ENCODE peak calls at places on chromosomes 2 and 18, in six cellular contexts. A is transverse colon, S is ovary, Y is stomach, B is upper lobe of left lung, P is A549. H is an unnamed sample.

GRCh38 chr2:109054865-109055264 is 65.8 kb upstream of the EDAR start:
- DNase-seq in A (no peak), P (no peak), Y (no peak), B (no peak), S (no peak), H (no peak)

GRCh38 chr2:47708801-47709499 is 74.0 kb upstream of the MSH6 start:
- DNase-seq in B (no peak), P (no peak), A (no peak), Y (no peak), S (no peak), H (no peak)

GRCh38 chr2:167857406-167857805 is 390.0 kb downstream of the STK39 start:
- DNase-seq in A (no peak), P (no peak), Y (no peak), B (no peak), S (no peak), H (no peak)

GRCh38 chr2:227545990-227546389 is 52.7 kb upstream of the SCYGR2 start:
- DNase-seq in B (peak), A (no peak), Y (no peak), P (peak), S (no peak), H (no peak)

GRCh38 chr2:46460991-46461715 is 18.2 kb upstream of the TMEM247 start:
- DNase-seq in A (peak), P (peak), S (peak), Y (peak), B (peak), H (peak)

GRCh38 chr18:32284284-32284683 is 94.4 kb downstream of the MEP1B start:
- DNase-seq in B (no peak), P (no peak), Y (no peak), S (no peak), A (no peak), H (no peak)

GRCh38 chr2:163794635-163795034 is 58.8 kb upstream of the FIGN start:
- DNase-seq in A (no peak), S (no peak), B (no peak), P (peak), Y (no peak), H (no peak)

GRCh38 chr2:97997774-97998392 is 2.1 kb upstream of the TMEM131 start:
- DNase-seq in Y (no peak), P (no peak), A (no peak), B (no peak), S (no peak), H (no peak)

GRCh38 chr2:65443509-65444200 is 11.3 kb upstream of the SPRED2 start:
- DNase-seq in A (no peak), S (no peak), P (no peak), Y (no peak), B (no peak), H (no peak)

GRCh38 chr2:100741880-100742814 is 77.8 kb upstream of the NPAS2 start:
- DNase-seq in Y (no peak), B (no peak), P (peak), S (peak), A (peak), H (peak)

GRCh38 chr2:209532321-209532720 is 108.5 kb downstream of the MAP2 start:
- DNase-seq in P (no peak), B (no peak), Y (no peak), A (no peak), S (no peak), H (no peak)

GRCh38 chr18:73835656-73836055 is 312.0 kb downstream of the FBXO15 start:
- DNase-seq in P (no peak), Y (no peak), S (no peak), B (no peak), A (no peak), H (no peak)

GRCh38 chr2:165777522-165778186 is 16.4 kb downstream of the GALNT3 start:
- DNase-seq in S (no peak), Y (no peak), B (no peak), A (no peak), P (no peak), H (no peak)

GRCh38 chr2:102145107-102145506 is 2.6 kb downstream of the IL1R1 start:
- DNase-seq in S (no peak), A (no peak), B (no peak), Y (no peak), P (no peak), H (no peak)

GRCh38 chr2:45852450-45853150 is 201.1 kb downstream of the PRKCE start:
- DNase-seq in P (no peak), Y (no peak), A (no peak), B (no peak), S (no peak), H (no peak)

GRCh38 chr2:28717339-28717758 is 34.3 kb upstream of the PPP1CB start:
- DNase-seq in S (no peak), A (peak), B (no peak), Y (no peak), P (peak), H (peak)

GRCh38 chr2:180781276-180781675 is 199.1 kb upstream of the UBE2E3 start:
- DNase-seq in B (no peak), P (no peak), Y (no peak), A (no peak), S (no peak), H (no peak)

GRCh38 chr18:13137041-13137938 is 81.3 kb upstream of the LDLRAD4 start:
- DNase-seq in B (peak), S (peak), A (peak), Y (peak), P (no peak), H (no peak)

GRCh38 chr2:216635701-216636541 is 2.7 kb downstream of the IGFBP2 start:
- DNase-seq in B (no peak), A (peak), S (peak), P (no peak), Y (peak), H (no peak)

GRCh38 chr18:49017813-49018552 is 67.2 kb upstream of the SMAD7 start:
- DNase-seq in S (no peak), B (no peak), Y (peak), P (no peak), A (peak), H (no peak)

GRCh38 chr18:28007841-28008240 is 169.1 kb downstream of the CDH2 start:
- DNase-seq in P (no peak), A (no peak), B (no peak), Y (no peak), S (no peak), H (no peak)

GRCh38 chr2:152284398-152284797 is 50.6 kb upstream of the FMNL2 start:
- DNase-seq in Y (no peak), S (no peak), P (no peak), B (no peak), A (no peak), H (no peak)

GRCh38 chr2:228446732-228447131 is 265.2 kb upstream of the SPHKAP start:
- DNase-seq in A (no peak), P (no peak), B (no peak), S (no peak), Y (no peak), H (no peak)

GRCh38 chr18:39660141-39660540 is 2094.5 kb upstream of the CELF4 start:
- DNase-seq in B (no peak), Y (no peak), A (no peak), S (no peak), P (no peak), H (no peak)

GRCh38 chr18:8615397-8616025 is 6.3 kb downstream of the RAB12 start:
- DNase-seq in A (peak), S (peak), B (no peak), Y (no peak), P (peak), H (no peak)
- H3K27ac ChIP-seq in A (peak), S (no peak), B (peak), Y (peak), P (peak), H (peak)

DNA sequence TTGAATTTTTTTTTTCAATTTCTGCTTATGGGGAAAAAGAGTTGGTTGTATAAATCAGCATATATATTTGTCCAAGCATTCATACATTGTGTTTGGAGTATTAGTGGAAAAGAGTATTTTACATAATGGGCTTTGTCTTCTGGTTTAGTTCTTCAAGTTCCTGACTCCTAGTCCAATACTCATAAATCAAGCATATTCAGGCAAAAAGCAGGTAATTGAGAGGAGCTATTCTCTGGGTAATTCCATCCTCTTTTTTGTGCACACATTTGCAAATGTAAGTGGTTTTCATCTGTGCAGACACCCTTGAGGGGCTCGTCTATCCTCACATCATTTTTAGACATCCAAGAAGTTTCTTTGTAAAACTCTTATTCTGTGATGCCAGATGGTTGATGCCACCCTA is 337.2 kb downstream of the ARHGAP15 start:
- DNase-seq in A (no peak), S (no peak), B (no peak), P (no peak), Y (no peak), H (no peak)
- TF ChIP-seq EP300 in A (no peak), S (no peak), B (no peak), P (no peak), Y (no peak), H (no peak)

DNA sequence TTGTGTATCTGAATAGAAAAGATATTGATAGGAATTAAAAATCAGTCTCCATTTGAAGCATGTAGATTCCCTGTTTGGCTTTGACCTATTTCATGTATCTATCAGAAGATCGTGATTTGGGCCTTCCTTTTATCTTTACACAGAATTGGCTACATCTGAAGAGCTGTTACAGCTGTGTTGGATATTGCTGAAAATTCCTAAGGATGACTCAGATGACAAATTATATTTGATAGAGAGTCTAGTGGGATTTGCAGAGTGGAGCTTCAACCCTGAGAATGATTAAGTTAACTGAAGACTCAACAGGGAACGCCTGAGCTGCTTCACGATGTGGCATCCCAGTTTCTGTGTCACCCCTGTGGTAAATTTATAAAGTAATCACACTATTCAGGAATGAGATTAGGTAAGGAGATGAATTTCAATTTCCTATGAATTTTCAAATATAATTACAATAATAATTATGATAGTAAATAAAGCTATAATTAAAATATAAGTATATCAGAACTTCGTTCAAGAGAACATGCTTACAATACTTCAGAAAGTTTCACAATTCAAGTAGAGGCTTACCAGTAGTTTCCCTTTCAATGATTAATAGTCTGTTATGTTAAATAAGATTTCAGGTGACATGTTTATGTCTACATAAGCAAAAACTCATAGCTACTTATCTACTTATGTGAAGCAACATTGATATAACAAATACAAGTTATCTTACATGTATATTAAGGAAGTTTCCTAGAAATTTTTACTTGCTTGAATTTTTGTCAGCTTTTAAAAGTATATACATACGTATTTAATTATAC is 4.7 kb upstream of the COL3A1 start:
- DNase-seq in A (no peak), P (peak), S (no peak), B (no peak), Y (no peak), H (no peak)
- H3K27ac ChIP-seq in A (peak), P (no peak), S (no peak), B (no peak), Y (peak), H (peak)

GRCh38 chr2:10661846-10662245 is 27.9 kb downstream of the NOL10 start:
- DNase-seq in Y (no peak), P (no peak), B (no peak), A (no peak), S (no peak), H (no peak)
- TF ChIP-seq EP300 in Y (no peak), P (no peak), B (no peak), A (no peak), S (no peak), H (no peak)

GRCh38 chr2:68386362-68386761 is 21.3 kb downstream of the PLEK start:
- DNase-seq in S (no peak), Y (no peak), A (no peak), P (no peak), B (no peak), H (no peak)
- H3K27ac ChIP-seq in S (no peak), Y (no peak), A (no peak), P (no peak), B (peak), H (no peak)

GRCh38 chr2:120253021-120253882 is 600 bp downstream of the RALB start:
- DNase-seq in B (peak), S (peak), A (peak), Y (peak), P (peak), H (peak)
- TF ChIP-seq EP300 in B (no peak), S (no peak), A (no peak), Y (no peak), P (no peak), H (no peak)

H was measured in esophagus muscularis mucosa.